ENCODE peak calls at places on chromosomes 13 and 19, in nine cellular contexts. L is H9; G is ascending aorta; K is aorta; S is hepatocyte; A is psoas muscle; F is body of pancreas; X is CD8-positive, alpha-beta T cell; U is breast epithelium. R is an unnamed sample. For H3K27me3, the result is how much of the 10 kb centered on the place peaks cover.

GRCh38 chr13:43848250-43848649 is 31.3 kb downstream of the CCDC122 start:
- DNase-seq in L (no peak), G (no peak), K (no peak), S (no peak), A (no peak), F (no peak), X (no peak), U (no peak), R (no peak)

GRCh38 chr13:66994097-66994496 is 236.0 kb downstream of the PCDH9 start:
- DNase-seq in L (peak), G (peak), K (peak), S (peak), A (peak), F (peak), X (no peak), U (peak), R (peak)

GRCh38 chr19:1492474-1493006 is 1.6 kb downstream of the REEP6 start:
- DNase-seq in L (no peak), G (no peak), K (no peak), S (peak), A (no peak), F (no peak), X (no peak), U (no peak), R (no peak)

GRCh38 chr13:88823114-88823513 is 1151.9 kb downstream of the SLITRK5 start:
- DNase-seq in L (no peak), G (no peak), K (no peak), S (no peak), A (no peak), F (no peak), X (no peak), U (no peak), R (no peak)

GRCh38 chr13:43363156-43363918 is 340.0 kb downstream of the DNAJC15 start:
- DNase-seq in L (no peak), G (no peak), K (no peak), S (no peak), A (no peak), F (no peak), X (no peak), U (no peak), R (no peak)

GRCh38 chr19:19405919-19406877 is 723 bp downstream of the GATAD2A start:
- DNase-seq in L (peak), G (peak), K (peak), S (peak), A (peak), F (peak), X (no peak), U (no peak), R (no peak)

GRCh38 chr13:44238011-44238421 is 135.6 kb upstream of the SERP2 start:
- DNase-seq in L (no peak), G (no peak), K (no peak), S (peak), A (no peak), F (no peak), X (no peak), U (no peak), R (no peak)

GRCh38 chr13:38902551-38902950 is 88.1 kb downstream of the STOML3 start:
- DNase-seq in L (no peak), G (no peak), K (no peak), S (no peak), A (no peak), F (no peak), X (no peak), U (no peak), R (no peak)

GRCh38 chr19:17949956-17950309 is 17.0 kb upstream of the KCNN1 start:
- DNase-seq in L (peak), G (no peak), K (no peak), S (no peak), A (no peak), F (no peak), X (no peak), U (no peak), R (no peak)

GRCh38 chr19:8571006-8571411 is 6.2 kb downstream of the MYO1F start:
- DNase-seq in L (no peak), G (no peak), K (no peak), S (no peak), A (no peak), F (no peak), X (peak), U (no peak), R (no peak)

GRCh38 chr19:16022251-16022650 is 54.0 kb upstream of the TPM4 start:
- DNase-seq in L (peak), G (no peak), K (peak), S (no peak), A (no peak), F (no peak), X (no peak), U (no peak), R (no peak)

GRCh38 chr13:99352351-99353271 is 45.4 kb upstream of the GPR183 start:
- DNase-seq in L (no peak), G (no peak), K (no peak), S (no peak), A (no peak), F (no peak), X (no peak), U (no peak), R (no peak)

GRCh38 chr13:73898276-73898675 is 235.9 kb downstream of the KLF12 start:
- DNase-seq in L (no peak), G (no peak), K (no peak), S (no peak), A (no peak), F (no peak), X (no peak), U (no peak), R (no peak)

GRCh38 chr13:113211774-113212173 is 2.4 kb downstream of the CUL4A start:
- DNase-seq in L (peak), G (peak), K (no peak), S (no peak), A (no peak), F (no peak), X (no peak), U (no peak), R (no peak)

GRCh38 chr19:17114414-17114831 is 38.8 kb downstream of the MYO9B start:
- DNase-seq in L (peak), G (no peak), K (no peak), S (no peak), A (no peak), F (no peak), X (no peak), U (no peak), R (peak)

GRCh38 chr19:33809960-33810359 is 13.3 kb downstream of the KCTD15 start:
- DNase-seq in L (no peak), G (no peak), K (peak), S (no peak), A (no peak), F (no peak), X (no peak), U (no peak), R (no peak)

GRCh38 chr13:93685900-93686299 is 459.3 kb downstream of the GPC6 start:
- DNase-seq in L (no peak), G (no peak), K (no peak), S (no peak), A (no peak), F (no peak), X (no peak), U (no peak), R (no peak)

GRCh38 chr19:33429891-33430673 is 56.6 kb downstream of the CEBPG start:
- DNase-seq in L (no peak), G (no peak), K (peak), S (no peak), A (no peak), F (no peak), X (no peak), U (peak), R (no peak)

GRCh38 chr19:49422407-49423277 is 599 bp downstream of the PTH2 start:
- DNase-seq in L (peak), G (no peak), K (peak), S (peak), A (peak), F (peak), X (no peak), U (no peak), R (no peak)

GRCh38 chr19:57212109-57212508 is 18.7 kb upstream of the AURKC start:
- DNase-seq in L (no peak), G (no peak), K (no peak), S (no peak), A (no peak), F (no peak), X (no peak), U (no peak), R (no peak)

GRCh38 chr19:4477034-4477801 is 5.1 kb downstream of the HDGFL2 start:
- DNase-seq in L (no peak), G (no peak), K (no peak), S (no peak), A (no peak), F (no peak), X (no peak), U (no peak), R (no peak)

GRCh38 chr19:56837892-56838679 is 2.4 kb downstream of the PEG3 start:
- DNase-seq in L (no peak), G (peak), K (peak), S (no peak), A (peak), F (peak), X (no peak), U (peak), R (peak)

GRCh38 chr19:33798701-33799111 is 2.0 kb downstream of the KCTD15 start:
- DNase-seq in L (no peak), G (no peak), K (no peak), S (no peak), A (no peak), F (no peak), X (no peak), U (no peak), R (no peak)

GRCh38 chr19:53865918-53866696 is 1.6 kb upstream of the MYADM start:
- DNase-seq in L (peak), G (peak), K (peak), S (peak), A (peak), F (peak), X (peak), U (no peak), R (peak)

GRCh38 chr13:43054803-43055802 is 31.7 kb downstream of the DNAJC15 start:
- DNase-seq in L (peak), G (no peak), K (no peak), S (peak), A (no peak), F (no peak), X (no peak), U (no peak), R (no peak)

GRCh38 chr13:99269627-99270252 is 11.6 kb upstream of the GPR18 start:
- DNase-seq in L (no peak), G (no peak), K (no peak), S (peak), A (no peak), F (no peak), X (no peak), U (no peak), R (no peak)

GRCh38 chr13:93927431-93927830 is 552.1 kb downstream of the DCT start:
- DNase-seq in L (no peak), G (no peak), K (no peak), S (no peak), A (no peak), F (no peak), X (no peak), U (no peak), R (no peak)

GRCh38 chr19:10491472-10492047 is 11.6 kb downstream of the KEAP1 start:
- DNase-seq in L (no peak), G (no peak), K (no peak), S (no peak), A (no peak), F (no peak), X (no peak), U (no peak), R (no peak)

GRCh38 chr13:45807520-45808099 is 43.9 kb downstream of the SIAH3 start:
- DNase-seq in L (peak), G (peak), K (no peak), S (peak), A (no peak), F (peak), X (no peak), U (no peak), R (no peak)

GRCh38 chr13:49225358-49226042 is 5.4 kb downstream of the MLNR start:
- DNase-seq in L (no peak), G (no peak), K (no peak), S (no peak), A (no peak), F (peak), X (no peak), U (no peak), R (no peak)

GRCh38 chr19:45528149-45528743 is 21.0 kb downstream of the VASP start:
- DNase-seq in L (peak), G (no peak), K (no peak), S (peak), A (no peak), F (peak), X (no peak), U (no peak), R (no peak)

GRCh38 chr13:40762849-40763248 is 8.1 kb downstream of the MRPS31 start:
- DNase-seq in L (no peak), G (no peak), K (no peak), S (no peak), A (no peak), F (no peak), X (no peak), U (no peak), R (no peak)

GRCh38 chr13:24148414-24149305 is 11.9 kb upstream of the SPATA13 start:
- DNase-seq in L (peak), G (no peak), K (no peak), S (peak), A (peak), F (peak), X (no peak), U (peak), R (no peak)

GRCh38 chr13:24087611-24088235 is 72.8 kb upstream of the SPATA13 start:
- DNase-seq in L (no peak), G (no peak), K (no peak), S (no peak), A (no peak), F (peak), X (no peak), U (no peak), R (no peak)

GRCh38 chr13:102461302-102461701 is 59.5 kb upstream of the FGF14 start:
- DNase-seq in L (no peak), G (no peak), K (no peak), S (no peak), A (no peak), F (no peak), X (no peak), U (no peak), R (no peak)

GRCh38 chr13:34897220-34897619 is 44.9 kb upstream of the NBEA start:
- DNase-seq in L (no peak), G (no peak), K (no peak), S (no peak), A (no peak), F (no peak), X (no peak), U (no peak), R (no peak)

GRCh38 chr19:58354478-58355030 is 1.3 kb upstream of the A1BG start:
- DNase-seq in L (no peak), G (no peak), K (peak), S (no peak), A (no peak), F (no peak), X (no peak), U (no peak), R (no peak)

GRCh38 chr19:20397292-20397691 is 168.3 kb downstream of the ZNF737 start:
- DNase-seq in L (no peak), G (no peak), K (no peak), S (no peak), A (no peak), F (no peak), X (no peak), U (no peak), R (no peak)

GRCh38 chr19:6528544-6529121 is 2.2 kb upstream of the TNFSF9 start:
- DNase-seq in L (no peak), G (peak), K (no peak), S (no peak), A (peak), F (no peak), X (no peak), U (no peak), R (peak)
- H3K27ac ChIP-seq in L (no peak), G (no peak), K (no peak), S (no peak), A (no peak), F (no peak), X (no peak), U (no peak), R (peak)

GRCh38 chr13:30138511-30138910 is 168.8 kb downstream of the KATNAL1 start:
- DNase-seq in L (no peak), G (no peak), K (no peak), S (no peak), A (no peak), F (no peak), X (no peak), U (no peak), R (no peak)
- H3K27me3 ChIP-seq in L (under half), G (under half), K (under half), S (under half), A (under half), F (under half), X (under half), U (under half), R (under half)

GRCh38 chr19:14540741-14541525 is 11.5 kb downstream of the TECR start:
- DNase-seq in L (no peak), G (no peak), K (no peak), S (no peak), A (no peak), F (no peak), X (no peak), U (no peak), R (no peak)
- H3K27ac ChIP-seq in L (no peak), G (no peak), K (no peak), S (no peak), A (peak), F (no peak), X (no peak), U (peak), R (peak)

GRCh38 chr19:35534803-35535480 is 1.7 kb downstream of the GAPDHS start:
- DNase-seq in L (no peak), G (no peak), K (no peak), S (no peak), A (no peak), F (no peak), X (no peak), U (no peak), R (no peak)
- H3K27me3 ChIP-seq in L (under half), G (under half), K (under half), S (under half), A (under half), F (under half), X (under half), U (under half), R (under half)

R was measured in dorsolateral prefrontal cortex.